ENCODE peak calls at places on chromosomes 3 and 15, in four cellular contexts. C is kidney epithelial cell, V is fibroblast of pulmonary artery, X is AG09309. Y is an unnamed sample.

GRCh38 chr3:131007782-131008181 is 18.8 kb downstream of the ASTE1 start:
- DNase-seq in X (no peak), C (no peak), V (peak), Y (no peak)

GRCh38 chr3:110327870-110328269 is 743.7 kb upstream of the NECTIN3 start:
- DNase-seq in X (no peak), V (no peak), C (no peak), Y (no peak)

GRCh38 chr3:151346292-151346691 is 16.9 kb upstream of the P2RY13 start:
- DNase-seq in X (no peak), C (no peak), V (no peak), Y (no peak)

GRCh38 chr15:41291065-41291631 is 41.2 kb downstream of the OIP5 start:
- DNase-seq in X (no peak), V (no peak), C (no peak), Y (no peak)

GRCh38 chr15:87267798-87268197 is 988.7 kb downstream of the NTRK3 start:
- DNase-seq in V (peak), C (peak), X (peak), Y (no peak)

GRCh38 chr15:66706840-66707239 is 4.8 kb downstream of the SMAD6 start:
- DNase-seq in C (no peak), X (no peak), V (no peak), Y (no peak)

GRCh38 chr3:69085543-69086132 is 901 bp downstream of the ARL6IP5 start:
- DNase-seq in X (no peak), V (no peak), C (no peak), Y (no peak)

GRCh38 chr15:42153874-42154575 is 2.4 kb downstream of the PLA2G4F start:
- DNase-seq in X (no peak), C (no peak), V (no peak), Y (peak)

GRCh38 chr3:160052385-160053047 is 63.9 kb downstream of the IL12A start:
- DNase-seq in V (peak), C (no peak), X (no peak), Y (no peak)
- H3K4me3 ChIP-seq in V (no peak), C (no peak), X (no peak), Y (no peak)

GRCh38 chr15:39581501-39582285 is 814 bp downstream of the THBS1 start:
- DNase-seq in V (peak), X (peak), C (no peak), Y (peak)

GRCh38 chr15:39580630-39581500 is at the start of gene THBS1:
- DNase-seq in V (peak), X (peak), C (peak), Y (peak)

GRCh38 chr15:39580117-39580629 is 706 bp upstream of the THBS1 start:
- DNase-seq in V (peak), C (peak), X (peak), Y (peak)

GRCh38 chr15:39579487-39580116 is 1.3 kb upstream of the THBS1 start:
- DNase-seq in C (peak), X (peak), V (peak), Y (peak)

DNA sequence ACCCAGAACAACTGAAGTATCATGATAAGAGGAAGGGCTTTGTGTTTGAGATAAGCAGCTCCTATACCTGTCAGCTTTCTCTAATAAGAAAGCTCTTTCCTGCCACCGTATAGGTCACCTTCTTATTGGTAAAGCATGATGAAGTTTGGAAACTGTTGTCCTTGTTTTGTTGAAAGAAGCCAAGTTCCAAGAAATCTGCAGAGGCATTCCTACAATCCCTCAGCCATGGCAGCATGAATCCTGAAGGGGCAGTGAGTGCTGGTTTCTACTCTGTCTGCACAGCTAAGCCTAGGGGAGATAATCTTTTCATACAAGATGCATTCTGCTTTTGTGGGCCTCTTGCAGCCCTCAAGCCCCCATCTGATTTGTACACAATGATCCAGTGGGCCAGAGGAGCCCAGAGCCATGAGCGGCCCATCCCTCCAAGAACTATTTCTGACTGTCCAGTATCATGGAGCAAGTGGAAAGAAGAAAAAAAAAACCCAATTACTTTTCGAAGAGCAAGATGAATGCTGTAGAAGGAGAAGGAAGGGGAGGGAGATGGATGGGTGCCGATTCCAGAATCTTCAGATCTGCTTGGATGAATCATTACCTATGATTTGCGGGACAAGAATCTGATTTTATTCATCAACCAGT is 1.9 kb upstream of the THBS1 start:
- DNase-seq in V (peak), C (no peak), X (peak), Y (peak)
- H3K4me3 ChIP-seq in V (peak), C (no peak), X (no peak), Y (no peak)

DNA sequence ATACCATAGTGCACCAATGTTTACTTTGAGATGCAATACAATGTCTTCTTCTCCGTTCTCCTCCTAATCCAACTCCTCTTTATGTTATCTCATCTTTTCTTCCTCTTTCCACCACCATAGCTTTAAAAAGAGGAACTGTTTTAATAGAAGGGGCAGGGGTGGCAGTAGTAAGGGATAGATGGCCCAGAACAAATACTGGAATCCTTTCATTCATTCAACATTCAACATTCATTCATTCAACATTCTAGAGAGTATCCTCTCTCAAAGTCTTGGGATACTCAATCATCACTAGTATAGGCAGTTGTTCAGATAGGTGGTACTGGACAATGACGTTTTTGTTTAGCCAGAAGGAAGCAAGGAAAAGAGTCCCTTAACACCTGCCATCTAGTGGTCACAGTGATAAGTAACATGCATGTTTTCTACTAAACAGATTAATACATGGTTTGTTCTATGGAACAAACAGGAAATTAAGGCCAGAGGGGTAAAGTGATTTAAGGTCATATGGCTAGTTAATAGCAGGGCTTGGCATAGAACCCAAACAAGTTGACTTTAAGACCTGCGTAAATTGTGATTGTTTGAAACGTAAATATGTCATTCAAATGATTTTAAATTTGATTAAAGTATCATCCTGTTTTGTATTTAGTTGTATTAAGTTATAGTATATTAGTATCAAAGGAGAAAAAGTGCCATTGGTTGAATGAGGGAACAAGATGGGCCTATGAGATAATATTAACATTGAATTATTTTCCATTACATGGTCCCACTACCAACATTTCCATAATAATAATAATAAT is 26.9 kb upstream of the EHHADH start:
- DNase-seq in X (no peak), V (peak), C (no peak), Y (peak)
- H3K4me3 ChIP-seq in X (no peak), V (no peak), C (no peak), Y (no peak)

GRCh38 chr15:60384526-60385127 is 13.2 kb downstream of the ANXA2 start:
- DNase-seq in C (no peak), V (no peak), X (no peak), Y (no peak)

GRCh38 chr15:60383008-60383694 is 14.6 kb downstream of the ANXA2 start:
- DNase-seq in V (no peak), C (no peak), X (no peak), Y (no peak)

GRCh38 chr15:60381148-60381788 is 16.5 kb downstream of the ANXA2 start:
- DNase-seq in C (no peak), X (no peak), V (peak), Y (no peak)

GRCh38 chr15:60385620-60386552 is 11.9 kb downstream of the ANXA2 start:
- DNase-seq in V (peak), C (no peak), X (no peak), Y (no peak)

GRCh38 chr15:60384052-60384451 is 13.7 kb downstream of the ANXA2 start:
- DNase-seq in V (peak), X (no peak), C (no peak), Y (no peak)
- H3K4me3 ChIP-seq in V (no peak), X (no peak), C (no peak), Y (no peak)

GRCh38 chr3:195263925-195264575 is 6.9 kb downstream of the XXYLT1 start:
- DNase-seq in C (no peak), X (no peak), V (no peak), Y (no peak)
- H3K4me3 ChIP-seq in C (no peak), X (no peak), V (no peak), Y (no peak)

GRCh38 chr15:60395276-60396011 is 2.3 kb downstream of the ANXA2 start:
- DNase-seq in V (no peak), C (no peak), X (no peak), Y (no peak)
- H3K4me3 ChIP-seq in V (peak), C (peak), X (peak), Y (no peak)

Y was measured in H7.